ENCODE peak calls at places on chromosomes 13 and 19, in four cellular contexts. P is AG09309, V is fibroblast of pulmonary artery, F is endothelial cell of umbilical vein. H is an unnamed sample.

GRCh38 chr19:50344661-50345318 is 15.6 kb upstream of the KCNC3 start:
- DNase-seq in P (no peak), V (no peak), F (no peak), H (no peak)

GRCh38 chr13:110907951-110908898 is 6.6 kb downstream of the ANKRD10 start:
- DNase-seq in P (no peak), V (peak; percentile 58), F (peak; percentile 24), H (peak; percentile 34)

GRCh38 chr13:75876371-75877050 is 240.4 kb downstream of the LMO7 start:
- DNase-seq in P (no peak), V (peak; percentile 82), F (peak; percentile 74), H (peak; percentile 74)

GRCh38 chr13:90233933-90234672 is 1113.4 kb upstream of the MIR17HG start:
- DNase-seq in P (no peak), V (no peak), F (no peak), H (no peak)

GRCh38 chr13:111506131-111506530 is 185.7 kb downstream of the TEX29 start:
- DNase-seq in P (no peak), V (no peak), F (no peak), H (no peak)

GRCh38 chr13:113748862-113749451 is 10.1 kb upstream of the TMEM255B start:
- DNase-seq in P (no peak), V (no peak), F (no peak), H (no peak)

GRCh38 chr19:11420429-11420893 is 1.3 kb upstream of the RGL3 start:
- DNase-seq in P (no peak), V (peak; percentile 53), F (no peak), H (no peak)

GRCh38 chr19:19663292-19664120 is at the start of gene ATP13A1:
- DNase-seq in P (peak; percentile 83), V (peak; percentile 98), F (peak; percentile 96), H (peak; percentile 98)

GRCh38 chr13:39600766-39601165 is 2.2 kb downstream of the LHFPL6 start:
- DNase-seq in P (no peak), V (peak; percentile 12), F (no peak), H (no peak)